ENCODE peak calls at places on chromosomes 13 and 19, in seven cellular contexts. R is SK-N-SH, F is HCT116, O is neural progenitor cell, C is MM.1S, H is OCI-LY7, B is PC-3. T is an unnamed sample.

GRCh38 chr13:62920181-62920580 is 1504.5 kb upstream of the PCDH20 start:
- DNase-seq in C (no peak), H (no peak), O (no peak), F (no peak), R (no peak), B (no peak), T (peak)

GRCh38 chr19:10052602-10053360 is 33.3 kb upstream of the SHFL start:
- DNase-seq in F (no peak), C (no peak), R (no peak), H (no peak), B (no peak), O (no peak), T (no peak)

GRCh38 chr19:9958451-9958850 is 22.1 kb upstream of the OLFM2 start:
- DNase-seq in F (no peak), B (no peak), O (no peak), C (no peak), R (no peak), H (no peak), T (peak)

GRCh38 chr13:65597839-65598818 is 1632.0 kb downstream of the PCDH9 start:
- DNase-seq in H (no peak), O (peak), C (no peak), B (peak), F (no peak), R (no peak), T (peak)

GRCh38 chr13:49021953-49022352 is 46.2 kb downstream of the FNDC3A start:
- DNase-seq in F (no peak), B (peak), H (no peak), O (no peak), R (no peak), C (no peak), T (no peak)

GRCh38 chr13:39462456-39462855 is 140.5 kb downstream of the LHFPL6 start:
- DNase-seq in H (no peak), B (no peak), O (no peak), F (no peak), R (no peak), C (no peak), T (peak)

GRCh38 chr19:485122-485521 is 11.2 kb upstream of the MADCAM1 start:
- DNase-seq in O (no peak), F (no peak), R (no peak), C (no peak), H (no peak), B (no peak), T (no peak)

GRCh38 chr13:111920932-111921705 is 145.8 kb upstream of the SOX1 start:
- DNase-seq in R (no peak), F (no peak), O (no peak), B (no peak), C (no peak), H (no peak), T (no peak)

GRCh38 chr13:42875448-42876269 is 94.3 kb downstream of the FAM216B start:
- DNase-seq in H (no peak), B (no peak), R (peak), O (peak), C (no peak), F (no peak), T (peak)

GRCh38 chr13:23715762-23716235 is 145.6 kb downstream of the TNFRSF19 start:
- DNase-seq in R (no peak), B (peak), H (peak), O (no peak), F (peak), C (no peak), T (peak)

GRCh38 chr13:49679244-49679643 is 12.0 kb downstream of the EBPL start:
- DNase-seq in H (peak), C (no peak), F (no peak), O (no peak), B (no peak), R (no peak), T (peak)

GRCh38 chr19:39483141-39483540 is 2.5 kb downstream of the TIMM50 start:
- DNase-seq in H (no peak), R (no peak), F (no peak), B (no peak), O (no peak), C (no peak), T (no peak)

GRCh38 chr19:883661-884211 is 9.3 kb downstream of the MED16 start:
- DNase-seq in B (peak), O (no peak), F (peak), C (no peak), R (no peak), H (no peak), T (no peak)

GRCh38 chr13:42119091-42119490 is 70.6 kb downstream of the DGKH start:
- DNase-seq in F (no peak), R (no peak), O (no peak), H (no peak), B (no peak), C (no peak), T (no peak)

GRCh38 chr13:36251012-36251411 is 36.7 kb upstream of the SOHLH2 start:
- DNase-seq in R (no peak), O (no peak), H (no peak), B (no peak), C (no peak), F (no peak), T (no peak)

GRCh38 chr19:4660181-4660791 is 9.9 kb downstream of the MYDGF start:
- DNase-seq in H (peak), B (peak), R (no peak), F (no peak), C (peak), O (peak), T (no peak)

GRCh38 chr19:554817-555216 is 11.0 kb downstream of the GZMM start:
- DNase-seq in R (no peak), F (no peak), C (no peak), O (no peak), B (no peak), H (no peak), T (no peak)

GRCh38 chr13:73602295-73602694 is 531.9 kb downstream of the KLF12 start:
- DNase-seq in F (peak), C (no peak), R (no peak), H (no peak), B (peak), O (no peak), T (peak)
- TF ChIP-seq EZH2phosphoT487 in F (no peak), C (no peak), R (no peak), H (no peak), B (no peak), O (no peak), T (no peak)

GRCh38 chr13:34349091-34349722 is 531.3 kb downstream of the RFC3 start:
- DNase-seq in C (no peak), H (no peak), O (no peak), B (peak), F (no peak), R (no peak), T (peak)

GRCh38 chr13:34344761-34345600 is 527.0 kb downstream of the RFC3 start:
- DNase-seq in C (no peak), R (peak), F (no peak), B (no peak), H (no peak), O (no peak), T (no peak)

GRCh38 chr13:34345601-34345939 is 527.6 kb downstream of the RFC3 start:
- DNase-seq in H (no peak), F (no peak), B (no peak), C (no peak), R (no peak), O (no peak), T (no peak)

GRCh38 chr13:34346626-34347025 is 528.7 kb downstream of the RFC3 start:
- DNase-seq in F (no peak), O (no peak), B (no peak), H (no peak), R (no peak), C (no peak), T (peak)

DNA sequence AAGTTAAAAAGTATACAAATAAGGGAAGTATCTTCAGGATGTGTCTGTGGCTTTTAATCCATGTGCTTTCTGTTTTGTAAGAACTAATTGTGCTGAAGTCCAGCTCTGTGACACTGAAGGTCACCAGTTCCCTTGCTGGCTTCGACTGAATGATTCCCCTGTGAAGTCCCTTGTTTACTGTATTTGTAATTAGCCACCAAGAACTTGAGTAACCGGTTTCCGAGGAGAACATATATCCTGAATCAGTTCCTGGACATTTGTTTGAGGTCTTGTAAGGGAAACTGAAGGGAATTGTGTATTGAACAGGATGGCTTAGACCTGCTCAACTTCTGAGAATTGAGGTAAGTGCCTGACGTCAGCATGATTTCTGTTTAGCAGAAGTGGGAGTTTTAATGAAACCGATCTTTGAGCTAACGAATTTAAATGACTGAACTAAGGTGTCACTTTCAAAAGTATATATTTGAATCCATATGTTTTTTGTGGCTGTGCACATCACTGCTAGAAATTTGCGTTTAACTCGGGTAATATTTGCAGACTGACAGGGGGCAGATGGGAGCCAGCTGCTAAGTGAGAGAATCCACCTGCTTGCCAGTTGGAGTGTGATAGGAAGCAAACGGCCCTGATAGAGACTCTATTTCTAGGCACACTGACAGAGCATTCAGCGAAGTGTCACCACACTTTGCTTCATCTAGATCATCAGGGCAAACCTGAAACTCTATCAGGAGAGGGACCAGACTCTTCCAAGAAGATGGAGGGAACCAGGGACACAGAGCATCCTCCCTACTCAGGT is 530.0 kb downstream of the RFC3 start:
- DNase-seq in F (no peak), B (peak), R (no peak), C (no peak), H (no peak), O (no peak), T (no peak)
- TF ChIP-seq EZH2phosphoT487 in F (no peak), B (no peak), R (no peak), C (no peak), H (no peak), O (no peak), T (no peak)

DNA sequence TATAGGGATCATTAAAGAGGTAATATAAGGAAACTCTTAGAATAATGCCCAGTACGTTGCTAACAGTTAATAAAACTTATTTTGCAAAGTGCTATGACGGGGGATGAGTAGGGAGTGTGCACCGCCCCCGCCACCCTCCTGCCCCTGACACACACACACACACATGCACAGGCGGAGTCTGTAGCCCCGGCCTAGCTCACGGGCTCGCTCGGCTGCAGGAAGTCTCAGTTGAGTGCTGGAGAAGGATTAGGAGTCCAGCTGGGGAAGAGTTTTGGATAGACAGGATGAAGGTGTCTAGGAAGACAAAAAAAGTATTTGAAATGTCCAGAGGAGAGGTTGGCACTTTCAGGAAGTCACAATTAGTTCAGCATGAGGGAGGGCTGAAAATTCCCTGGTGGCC is 21.5 kb downstream of the GSX1 start:
- DNase-seq in F (no peak), H (no peak), O (no peak), R (no peak), B (no peak), C (no peak), T (no peak)
- TF ChIP-seq EZH2phosphoT487 in F (no peak), H (no peak), O (no peak), R (no peak), B (no peak), C (no peak), T (no peak)

GRCh38 chr19:47729799-47730520 is 15.4 kb upstream of the NOP53 start:
- DNase-seq in H (no peak), F (no peak), B (peak), O (peak), C (no peak), R (peak), T (peak)
- TF ChIP-seq EZH2phosphoT487 in H (no peak), F (no peak), B (no peak), O (no peak), C (no peak), R (no peak), T (no peak)

GRCh38 chr19:34707661-34708060 is 26.4 kb upstream of the ZNF181 start:
- DNase-seq in H (no peak), O (no peak), C (no peak), B (no peak), F (no peak), R (no peak), T (no peak)
- TF ChIP-seq EZH2phosphoT487 in H (no peak), O (no peak), C (no peak), B (no peak), F (no peak), R (no peak), T (no peak)